ENCODE peak calls at places on chromosomes 7 and 10, in ten cellular contexts. One of them, this sample, is unnamed.

GRCh38 chr10:126169899-126170298 is 218.4 kb downstream of the ADAM12 start:
- DNase-seq in non-pigmented ciliary epithelial cell: no peak
- DNase-seq in body of pancreas: no peak
- DNase-seq in MV-4-11: no peak
- DNase-seq in renal cortical epithelial cell: no peak
- DNase-seq in EL: no peak
- DNase-seq in nephron progenitor cell: no peak
- DNase-seq in cardiac muscle cell: no peak
- DNase-seq in GM06990: no peak
- DNase-seq in endodermal cell: no peak
- DNase-seq in this sample: no peak

GRCh38 chr7:135763261-135763660 is 14.6 kb upstream of the FAM180A start:
- DNase-seq in non-pigmented ciliary epithelial cell: no peak
- DNase-seq in body of pancreas: no peak
- DNase-seq in MV-4-11: no peak
- DNase-seq in renal cortical epithelial cell: no peak
- DNase-seq in EL: peak
- DNase-seq in nephron progenitor cell: no peak
- DNase-seq in cardiac muscle cell: no peak
- DNase-seq in GM06990: no peak
- DNase-seq in endodermal cell: no peak
- DNase-seq in this sample: no peak

GRCh38 chr10:59748834-59749233 is 4.4 kb downstream of the MRLN start:
- DNase-seq in non-pigmented ciliary epithelial cell: no peak
- DNase-seq in body of pancreas: no peak
- DNase-seq in MV-4-11: no peak
- DNase-seq in renal cortical epithelial cell: peak
- DNase-seq in EL: no peak
- DNase-seq in nephron progenitor cell: no peak
- DNase-seq in cardiac muscle cell: no peak
- DNase-seq in GM06990: peak
- DNase-seq in endodermal cell: no peak
- DNase-seq in this sample: peak

GRCh38 chr10:110357252-110357780 is 52.6 kb upstream of the SMNDC1 start:
- DNase-seq in non-pigmented ciliary epithelial cell: peak
- DNase-seq in body of pancreas: no peak
- DNase-seq in MV-4-11: no peak
- DNase-seq in renal cortical epithelial cell: peak
- DNase-seq in EL: peak
- DNase-seq in nephron progenitor cell: no peak
- DNase-seq in cardiac muscle cell: peak
- DNase-seq in GM06990: peak
- DNase-seq in endodermal cell: no peak
- DNase-seq in this sample: peak

GRCh38 chr7:51451751-51452465 is 135.3 kb upstream of the COBL start:
- DNase-seq in non-pigmented ciliary epithelial cell: no peak
- DNase-seq in body of pancreas: no peak
- DNase-seq in MV-4-11: no peak
- DNase-seq in renal cortical epithelial cell: no peak
- DNase-seq in EL: no peak
- DNase-seq in nephron progenitor cell: peak
- DNase-seq in cardiac muscle cell: no peak
- DNase-seq in GM06990: no peak
- DNase-seq in endodermal cell: peak
- DNase-seq in this sample: peak

GRCh38 chr10:116538461-116538860 is 7.3 kb upstream of the PNLIP start:
- DNase-seq in non-pigmented ciliary epithelial cell: peak
- DNase-seq in body of pancreas: no peak
- DNase-seq in MV-4-11: no peak
- DNase-seq in renal cortical epithelial cell: peak
- DNase-seq in EL: peak
- DNase-seq in nephron progenitor cell: no peak
- DNase-seq in cardiac muscle cell: no peak
- DNase-seq in GM06990: no peak
- DNase-seq in endodermal cell: no peak
- DNase-seq in this sample: no peak

GRCh38 chr10:46557319-46558140 is 1.1 kb upstream of the GPRIN2 start:
- DNase-seq in non-pigmented ciliary epithelial cell: no peak
- DNase-seq in body of pancreas: peak
- DNase-seq in MV-4-11: no peak
- DNase-seq in renal cortical epithelial cell: no peak
- DNase-seq in EL: no peak
- DNase-seq in nephron progenitor cell: peak
- DNase-seq in cardiac muscle cell: no peak
- DNase-seq in GM06990: no peak
- DNase-seq in endodermal cell: peak
- DNase-seq in this sample: no peak

GRCh38 chr10:113854019-113854756 is at the start of the genes DCLRE1A and NHLRC2:
- DNase-seq in non-pigmented ciliary epithelial cell: peak
- DNase-seq in body of pancreas: peak
- DNase-seq in MV-4-11: peak
- DNase-seq in renal cortical epithelial cell: peak
- DNase-seq in EL: peak
- DNase-seq in nephron progenitor cell: peak
- DNase-seq in cardiac muscle cell: peak
- DNase-seq in GM06990: peak
- DNase-seq in endodermal cell: peak
- DNase-seq in this sample: peak

GRCh38 chr7:68978710-68979109 is 619.6 kb upstream of the AUTS2 start:
- DNase-seq in non-pigmented ciliary epithelial cell: no peak
- DNase-seq in body of pancreas: no peak
- DNase-seq in MV-4-11: no peak
- DNase-seq in renal cortical epithelial cell: no peak
- DNase-seq in EL: no peak
- DNase-seq in nephron progenitor cell: no peak
- DNase-seq in cardiac muscle cell: no peak
- DNase-seq in GM06990: no peak
- DNase-seq in endodermal cell: no peak
- DNase-seq in this sample: no peak

This sample was measured in hepatocyte.